ENCODE peak calls at places on chromosome 22, in ten cellular contexts. A, Z, M, H, U, B, Q, J, W and R are unnamed samples.

GRCh38 chr22:27966168-27967064 is 47.4 kb upstream of the PITPNB start:
- DNase-seq in A (no peak), Z (no peak), M (no peak), H (no peak), U (no peak), B (no peak), Q (no peak), J (no peak), W (no peak), R (no peak)

GRCh38 chr22:40400173-40400572 is 29.8 kb downstream of the SGSM3 start:
- DNase-seq in A (no peak), Z (no peak), M (no peak), H (no peak), U (no peak), B (no peak), Q (no peak), J (no peak), W (peak; percentile 93), R (no peak)

GRCh38 chr22:41925783-41926460 is 684 bp downstream of the TNFRSF13C start:
- DNase-seq in A (peak; percentile 71), Z (no peak), M (peak; percentile 45), H (peak; percentile 51), U (peak; percentile 70), B (no peak), Q (peak; percentile 90), J (peak; percentile 82), W (peak; percentile 95), R (peak; percentile 50)

GRCh38 chr22:19038728-19039447 is 83.3 kb downstream of the DGCR2 start:
- DNase-seq in A (no peak), Z (no peak), M (no peak), H (no peak), U (no peak), B (no peak), Q (peak; percentile 43), J (no peak), W (peak; percentile 56), R (no peak)

GRCh38 chr22:47032091-47032943 is 269.9 kb downstream of the TBC1D22A start:
- DNase-seq in A (no peak), Z (no peak), M (no peak), H (no peak), U (no peak), B (no peak), Q (peak; percentile 36), J (no peak), W (peak; percentile 64), R (no peak)

GRCh38 chr22:39733191-39733590 is 160.4 kb downstream of the ENTHD1 start:
- DNase-seq in A (no peak), Z (no peak), M (no peak), H (no peak), U (no peak), B (no peak), Q (no peak), J (no peak), W (no peak), R (no peak)

GRCh38 chr22:41910050-41910598 is 4.8 kb downstream of the SHISA8 start:
- DNase-seq in A (peak; percentile 60), Z (no peak), M (no peak), H (no peak), U (peak; percentile 73), B (no peak), Q (no peak), J (no peak), W (no peak), R (peak; percentile 52)

GRCh38 chr22:40487663-40488249 is 117.4 kb downstream of the SGSM3 start:
- DNase-seq in A (no peak), Z (no peak), M (peak; percentile 17), H (no peak), U (peak; percentile 31), B (no peak), Q (no peak), J (peak; percentile 28), W (no peak), R (no peak)

GRCh38 chr22:42138122-42138770 is 7.6 kb upstream of the CYP2D6 start:
- DNase-seq in A (no peak), Z (no peak), M (no peak), H (no peak), U (no peak), B (no peak), Q (no peak), J (no peak), W (no peak), R (no peak)

GRCh38 chr22:25334091-25334490 is 114.7 kb downstream of the CRYBB2 start:
- DNase-seq in A (peak; percentile 79), Z (no peak), M (peak; percentile 49), H (no peak), U (no peak), B (no peak), Q (peak; percentile 62), J (peak; percentile 53), W (no peak), R (peak; percentile 78)

GRCh38 chr22:22981670-22982571 is 88.4 kb upstream of the GNAZ start:
- DNase-seq in A (no peak), Z (no peak), M (no peak), H (no peak), U (no peak), B (no peak), Q (no peak), J (no peak), W (no peak), R (no peak)

GRCh38 chr22:28810839-28811491 is 10.6 kb upstream of the XBP1 start:
- DNase-seq in A (no peak), Z (no peak), M (peak; percentile 96), H (no peak), U (no peak), B (peak; percentile 32), Q (no peak), J (no peak), W (peak; percentile 66), R (peak; percentile 23)

GRCh38 chr22:32761251-32761903 is 40.1 kb upstream of the TIMP3 start:
- DNase-seq in A (no peak), Z (no peak), M (no peak), H (no peak), U (no peak), B (no peak), Q (no peak), J (no peak), W (no peak), R (no peak)
- H3K4me3 ChIP-seq in A (no peak overlapping the region), Z (no peak overlapping the region), M (no peak overlapping the region), H (no peak overlapping the region), U (no peak overlapping the region), B (no peak overlapping the region), Q (no peak overlapping the region), J (no peak overlapping the region), W (no peak overlapping the region), R (no peak overlapping the region)

GRCh38 chr22:32532819-32533128 is 58.2 kb downstream of the FBXO7 start:
- DNase-seq in A (no peak), Z (peak; percentile 79), M (no peak), H (peak; percentile 84), U (no peak), B (no peak), Q (no peak), J (peak; percentile 75), W (peak; percentile 84), R (no peak)

GRCh38 chr22:32533265-32534068 is 58.9 kb downstream of the FBXO7 start:
- DNase-seq in A (no peak), Z (no peak), M (no peak), H (no peak), U (no peak), B (peak; percentile 38), Q (no peak), J (peak; percentile 30), W (no peak), R (no peak)

GRCh38 chr22:32528984-32529982 is 54.7 kb downstream of the FBXO7 start:
- DNase-seq in A (peak; percentile 89), Z (peak; percentile 88), M (peak; percentile 91), H (peak; percentile 96), U (peak; percentile 90), B (peak; percentile 94), Q (peak; percentile 90), J (peak; percentile 90), W (peak; percentile 89), R (peak; percentile 92)

GRCh38 chr22:32531955-32532818 is 57.6 kb downstream of the FBXO7 start:
- DNase-seq in A (peak; percentile 52), Z (no peak), M (peak; percentile 87), H (no peak), U (peak; percentile 79), B (peak; percentile 92), Q (peak; percentile 93), J (peak; percentile 56), W (no peak), R (peak; percentile 93)

DNA sequence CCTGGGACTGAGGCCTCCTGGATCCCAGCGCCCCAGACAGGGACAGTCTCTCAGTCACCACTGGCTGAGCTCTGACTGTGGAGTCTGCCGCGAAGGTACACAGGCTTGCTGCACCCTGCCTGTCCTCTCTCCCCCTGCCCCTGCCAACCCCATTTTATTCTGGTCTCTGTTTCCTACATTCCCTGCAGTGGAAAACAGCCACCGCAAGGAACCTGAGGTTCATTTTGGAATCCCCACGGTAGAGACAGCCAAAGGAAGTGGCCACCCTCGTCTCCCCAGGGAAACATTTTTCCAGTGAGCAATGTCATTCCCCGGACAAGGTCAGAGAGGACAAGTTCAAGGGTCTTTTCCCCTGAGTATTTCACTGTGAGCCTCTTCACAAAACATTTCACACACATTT is 56.6 kb downstream of the FBXO7 start:
- DNase-seq in A (peak; percentile 44), Z (no peak), M (no peak), H (no peak), U (no peak), B (peak; percentile 51), Q (no peak), J (no peak), W (no peak), R (no peak)
- TF ChIP-seq CTCF in A (no peak), Z (no peak), M (no peak), H (no peak), U (no peak), B (no peak), Q (no peak), J (no peak), W (no peak), R (no peak)

GRCh38 chr22:48490513-48491411 is 1336.9 kb downstream of the BRD1 start:
- DNase-seq in A (no peak), Z (no peak), M (no peak), H (no peak), U (no peak), B (peak; percentile 10), Q (no peak), J (peak; percentile 5), W (peak; percentile 52), R (no peak)
- H3K27me3 ChIP-seq in A (peaks cover 51% of the 10 kb centered on the region), Z (no peaks in the 10 kb centered on the region), M (peaks cover 57% of the 10 kb centered on the region), H (peaks cover 22% of the 10 kb centered on the region), U (peaks cover 50% of the 10 kb centered on the region), B (no peaks in the 10 kb centered on the region), Q (peaks cover 14% of the 10 kb centered on the region), J (peaks cover 49% of the 10 kb centered on the region), W (peaks cover 39% of the 10 kb centered on the region), R (peaks cover 79% of the 10 kb centered on the region)

DNA sequence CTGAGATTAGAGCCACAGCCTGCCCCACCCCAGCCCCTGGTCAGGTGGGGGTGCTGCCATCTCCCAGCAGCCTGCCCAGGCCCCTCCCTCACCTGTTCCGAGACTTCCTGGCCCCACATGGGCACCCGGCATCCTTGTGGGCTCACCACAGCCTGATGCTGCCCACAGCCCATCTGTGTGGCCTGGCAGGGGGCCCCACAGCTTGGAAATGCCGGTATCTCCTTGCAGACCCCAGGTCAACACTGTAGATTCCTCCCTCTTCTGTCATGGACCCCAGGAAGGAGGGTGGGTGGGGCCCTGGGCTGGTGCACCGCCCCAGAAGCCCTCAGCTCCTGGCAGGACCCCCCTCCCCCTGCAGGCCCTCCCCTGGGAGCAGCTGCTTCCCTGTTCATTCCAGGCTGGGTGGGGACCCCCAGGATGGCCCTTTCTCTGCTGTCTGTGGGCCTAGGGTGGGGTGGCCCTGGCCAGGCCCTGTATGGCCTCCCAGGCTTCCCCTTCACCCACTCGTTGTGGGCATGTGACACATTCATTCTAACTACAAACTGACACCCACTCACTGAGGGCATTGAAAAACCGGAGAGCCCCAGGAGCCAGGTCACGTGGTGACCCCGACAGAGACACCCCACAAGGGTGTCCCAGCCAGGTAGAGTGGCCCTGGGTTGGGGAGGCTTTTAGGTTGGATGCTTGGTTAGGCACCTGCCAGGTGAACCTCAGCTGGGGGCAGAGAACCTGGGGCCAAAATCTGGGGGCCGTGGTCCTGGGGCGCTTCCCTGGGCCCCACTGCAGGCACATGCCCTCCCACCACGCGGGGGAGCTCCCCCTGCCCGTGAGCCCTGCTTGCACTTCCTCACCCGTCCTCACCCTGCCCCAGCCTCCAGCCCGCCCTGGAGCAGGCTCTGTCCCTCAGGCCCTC is 44.1 kb upstream of the CCDC188 start:
- DNase-seq in A (no peak), Z (no peak), M (no peak), H (no peak), U (no peak), B (no peak), Q (no peak), J (no peak), W (no peak), R (no peak)
- H3K4me3 ChIP-seq in A (no peak overlapping the region), Z (no peak overlapping the region), M (no peak overlapping the region), H (no peak overlapping the region), U (no peak overlapping the region), B (no peak overlapping the region), Q (no peak overlapping the region), J (no peak overlapping the region), W (no peak overlapping the region), R (no peak overlapping the region)